ENCODE peak calls at places on chromosomes 7 and 10, in six cellular contexts. One of them, this sample, is unnamed.

GRCh38 chr7:50588937-50589336 is 23.7 kb upstream of the DDC start:
- DNase-seq in HepG2: no peak
- DNase-seq in K562: peak
- DNase-seq in GM12878: no peak
- DNase-seq in SK-N-SH: no peak
- DNase-seq in H1: peak
- DNase-seq in this sample: no peak

GRCh38 chr7:158384746-158385145 is 202.9 kb downstream of the PTPRN2 start:
- DNase-seq in HepG2: no peak
- DNase-seq in K562: no peak
- DNase-seq in GM12878: no peak
- DNase-seq in SK-N-SH: no peak
- DNase-seq in H1: no peak
- DNase-seq in this sample: no peak

GRCh38 chr7:151503902-151504714 is 15.6 kb downstream of the RHEB start:
- DNase-seq in HepG2: peak
- DNase-seq in K562: no peak
- DNase-seq in GM12878: no peak
- DNase-seq in SK-N-SH: no peak
- DNase-seq in H1: no peak
- DNase-seq in this sample: peak

GRCh38 chr10:50497758-50498157 is 126.0 kb downstream of the SGMS1 start:
- DNase-seq in HepG2: peak
- DNase-seq in K562: peak
- DNase-seq in GM12878: peak
- DNase-seq in SK-N-SH: no peak
- DNase-seq in H1: no peak
- DNase-seq in this sample: peak

GRCh38 chr7:21526007-21526406 is 16.8 kb upstream of the DNAH11 start:
- DNase-seq in HepG2: peak
- DNase-seq in K562: peak
- DNase-seq in GM12878: no peak
- DNase-seq in SK-N-SH: peak
- DNase-seq in H1: no peak
- DNase-seq in this sample: no peak

GRCh38 chr7:15558747-15559146 is 3.1 kb downstream of the AGMO start:
- DNase-seq in HepG2: no peak
- DNase-seq in K562: no peak
- DNase-seq in GM12878: no peak
- DNase-seq in SK-N-SH: no peak
- DNase-seq in H1: no peak
- DNase-seq in this sample: no peak

GRCh38 chr10:75772153-75772887 is 340.9 kb downstream of the LRMDA start:
- DNase-seq in HepG2: no peak
- DNase-seq in K562: no peak
- DNase-seq in GM12878: no peak
- DNase-seq in SK-N-SH: no peak
- DNase-seq in H1: no peak
- DNase-seq in this sample: no peak

GRCh38 chr10:7763929-7764328 is 23.9 kb downstream of the KIN start:
- DNase-seq in HepG2: no peak
- DNase-seq in K562: peak
- DNase-seq in GM12878: no peak
- DNase-seq in SK-N-SH: no peak
- DNase-seq in H1: no peak
- DNase-seq in this sample: no peak

GRCh38 chr10:2037966-2038493 is 300.7 kb upstream of the ADARB2 start:
- DNase-seq in HepG2: no peak
- DNase-seq in K562: no peak
- DNase-seq in GM12878: no peak
- DNase-seq in SK-N-SH: no peak
- DNase-seq in H1: no peak
- DNase-seq in this sample: no peak

GRCh38 chr10:128469515-128469914 is 343.3 kb upstream of the MKI67 start:
- DNase-seq in HepG2: no peak
- DNase-seq in K562: peak
- DNase-seq in GM12878: no peak
- DNase-seq in SK-N-SH: no peak
- DNase-seq in H1: no peak
- DNase-seq in this sample: no peak

GRCh38 chr7:81574723-81575326 is 195.0 kb downstream of the HGF start:
- DNase-seq in HepG2: no peak
- DNase-seq in K562: no peak
- DNase-seq in GM12878: no peak
- DNase-seq in SK-N-SH: no peak
- DNase-seq in H1: no peak
- DNase-seq in this sample: no peak

GRCh38 chr10:88833722-88834121 is 17.9 kb downstream of the ANKRD22 start:
- DNase-seq in HepG2: no peak
- DNase-seq in K562: no peak
- DNase-seq in GM12878: no peak
- DNase-seq in SK-N-SH: no peak
- DNase-seq in H1: no peak
- DNase-seq in this sample: no peak

GRCh38 chr10:30553018-30553624 is 76.4 kb downstream of the LYZL2 start:
- DNase-seq in HepG2: no peak
- DNase-seq in K562: peak
- DNase-seq in GM12878: no peak
- DNase-seq in SK-N-SH: no peak
- DNase-seq in H1: peak
- DNase-seq in this sample: no peak

GRCh38 chr7:1724118-1724910 is 54.2 kb downstream of the ELFN1 start:
- DNase-seq in HepG2: no peak
- DNase-seq in K562: no peak
- DNase-seq in GM12878: no peak
- DNase-seq in SK-N-SH: no peak
- DNase-seq in H1: no peak
- DNase-seq in this sample: no peak
- TF ChIP-seq CHD2 in HepG2: no peak
- TF ChIP-seq CHD2 in K562: no peak
- TF ChIP-seq CHD2 in GM12878: no peak
- TF ChIP-seq CHD2 in SK-N-SH: no peak
- TF ChIP-seq CHD2 in H1: no peak
- TF ChIP-seq CHD2 in this sample: no peak

GRCh38 chr10:649445-649797 is 40.0 kb downstream of the DIP2C start:
- DNase-seq in HepG2: peak
- DNase-seq in K562: no peak
- DNase-seq in GM12878: no peak
- DNase-seq in SK-N-SH: no peak
- DNase-seq in H1: no peak
- DNase-seq in this sample: no peak

GRCh38 chr10:642186-642890 is 47.1 kb downstream of the DIP2C start:
- DNase-seq in HepG2: no peak
- DNase-seq in K562: no peak
- DNase-seq in GM12878: no peak
- DNase-seq in SK-N-SH: no peak
- DNase-seq in H1: no peak
- DNase-seq in this sample: no peak

GRCh38 chr10:644943-645334 is 44.5 kb downstream of the DIP2C start:
- DNase-seq in HepG2: no peak
- DNase-seq in K562: no peak
- DNase-seq in GM12878: no peak
- DNase-seq in SK-N-SH: no peak
- DNase-seq in H1: no peak
- DNase-seq in this sample: no peak

GRCh38 chr10:644076-644942 is 45.2 kb downstream of the DIP2C start:
- DNase-seq in HepG2: no peak
- DNase-seq in K562: no peak
- DNase-seq in GM12878: no peak
- DNase-seq in SK-N-SH: no peak
- DNase-seq in H1: no peak
- DNase-seq in this sample: no peak

GRCh38 chr10:646118-646524 is 43.3 kb downstream of the DIP2C start:
- DNase-seq in HepG2: no peak
- DNase-seq in K562: no peak
- DNase-seq in GM12878: no peak
- DNase-seq in SK-N-SH: no peak
- DNase-seq in H1: no peak
- DNase-seq in this sample: no peak
- TF ChIP-seq CHD2 in HepG2: no peak
- TF ChIP-seq CHD2 in K562: no peak
- TF ChIP-seq CHD2 in GM12878: no peak
- TF ChIP-seq CHD2 in SK-N-SH: no peak
- TF ChIP-seq CHD2 in H1: no peak
- TF ChIP-seq CHD2 in this sample: no peak

GRCh38 chr7:135728136-135728669 is at the start of gene SLC13A4:
- DNase-seq in HepG2: no peak
- DNase-seq in K562: peak
- DNase-seq in GM12878: no peak
- DNase-seq in SK-N-SH: no peak
- DNase-seq in H1: peak
- DNase-seq in this sample: no peak
- TF ChIP-seq CHD2 in HepG2: no peak
- TF ChIP-seq CHD2 in K562: no peak
- TF ChIP-seq CHD2 in GM12878: no peak
- TF ChIP-seq CHD2 in SK-N-SH: no peak
- TF ChIP-seq CHD2 in H1: no peak
- TF ChIP-seq CHD2 in this sample: no peak

GRCh38 chr10:115871855-115872254 is 401.2 kb downstream of the GFRA1 start:
- DNase-seq in HepG2: no peak
- DNase-seq in K562: no peak
- DNase-seq in GM12878: no peak
- DNase-seq in SK-N-SH: peak
- DNase-seq in H1: no peak
- DNase-seq in this sample: no peak
- TF ChIP-seq CHD2 in HepG2: no peak
- TF ChIP-seq CHD2 in K562: no peak
- TF ChIP-seq CHD2 in GM12878: no peak
- TF ChIP-seq CHD2 in SK-N-SH: peak
- TF ChIP-seq CHD2 in H1: no peak
- TF ChIP-seq CHD2 in this sample: no peak

GRCh38 chr10:72292223-72292691 is 18.5 kb downstream of the DDIT4 start:
- DNase-seq in HepG2: no peak
- DNase-seq in K562: no peak
- DNase-seq in GM12878: no peak
- DNase-seq in SK-N-SH: no peak
- DNase-seq in H1: no peak
- DNase-seq in this sample: no peak
- TF ChIP-seq CHD2 in HepG2: no peak
- TF ChIP-seq CHD2 in K562: no peak
- TF ChIP-seq CHD2 in GM12878: no peak
- TF ChIP-seq CHD2 in SK-N-SH: no peak
- TF ChIP-seq CHD2 in H1: no peak
- TF ChIP-seq CHD2 in this sample: no peak

DNA sequence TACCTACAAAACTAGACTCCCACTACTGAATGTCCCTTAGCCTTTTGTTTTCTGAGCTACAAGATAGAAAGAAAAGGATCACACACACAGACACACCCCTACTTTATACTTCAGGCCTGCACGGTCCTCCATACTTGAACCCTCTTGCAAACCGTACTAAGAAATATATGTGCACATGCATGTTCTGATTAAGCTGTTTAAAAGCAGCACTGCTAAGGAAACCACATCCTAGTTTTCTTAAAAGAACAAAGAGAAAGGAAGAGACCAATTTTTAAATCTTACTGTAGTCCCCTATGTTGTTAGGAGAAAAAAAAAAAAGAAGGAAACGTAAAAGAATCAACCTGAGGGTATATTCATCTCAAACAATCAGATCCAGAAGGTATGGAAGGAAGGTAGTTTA is 501.2 kb downstream of the PARD3 start:
- DNase-seq in HepG2: no peak
- DNase-seq in K562: no peak
- DNase-seq in GM12878: no peak
- DNase-seq in SK-N-SH: no peak
- DNase-seq in H1: no peak
- DNase-seq in this sample: no peak
- TF ChIP-seq CHD2 in HepG2: no peak
- TF ChIP-seq CHD2 in K562: no peak
- TF ChIP-seq CHD2 in GM12878: no peak
- TF ChIP-seq CHD2 in SK-N-SH: no peak
- TF ChIP-seq CHD2 in H1: no peak
- TF ChIP-seq CHD2 in this sample: no peak

GRCh38 chr7:117810642-117811512 is 62.4 kb downstream of the CTTNBP2 start:
- DNase-seq in HepG2: no peak
- DNase-seq in K562: no peak
- DNase-seq in GM12878: no peak
- DNase-seq in SK-N-SH: no peak
- DNase-seq in H1: no peak
- DNase-seq in this sample: no peak
- TF ChIP-seq CHD2 in HepG2: no peak
- TF ChIP-seq CHD2 in K562: no peak
- TF ChIP-seq CHD2 in GM12878: no peak
- TF ChIP-seq CHD2 in SK-N-SH: no peak
- TF ChIP-seq CHD2 in H1: no peak
- TF ChIP-seq CHD2 in this sample: no peak

GRCh38 chr7:121873795-121874194 is 834 bp downstream of the PTPRZ1 start:
- DNase-seq in HepG2: no peak
- DNase-seq in K562: no peak
- DNase-seq in GM12878: no peak
- DNase-seq in SK-N-SH: no peak
- DNase-seq in H1: no peak
- DNase-seq in this sample: no peak
- TF ChIP-seq CHD2 in HepG2: no peak
- TF ChIP-seq CHD2 in K562: no peak
- TF ChIP-seq CHD2 in GM12878: no peak
- TF ChIP-seq CHD2 in SK-N-SH: no peak
- TF ChIP-seq CHD2 in H1: no peak
- TF ChIP-seq CHD2 in this sample: no peak

GRCh38 chr10:22624289-22624738 is 90.1 kb downstream of the PIP4K2A start:
- DNase-seq in HepG2: peak
- DNase-seq in K562: no peak
- DNase-seq in GM12878: no peak
- DNase-seq in SK-N-SH: no peak
- DNase-seq in H1: no peak
- DNase-seq in this sample: peak
- TF ChIP-seq CHD2 in HepG2: no peak
- TF ChIP-seq CHD2 in K562: no peak
- TF ChIP-seq CHD2 in GM12878: no peak
- TF ChIP-seq CHD2 in SK-N-SH: no peak
- TF ChIP-seq CHD2 in H1: no peak
- TF ChIP-seq CHD2 in this sample: no peak

GRCh38 chr7:116546054-116546453 is 21.2 kb downstream of the CAV1 start:
- DNase-seq in HepG2: no peak
- DNase-seq in K562: peak
- DNase-seq in GM12878: no peak
- DNase-seq in SK-N-SH: no peak
- DNase-seq in H1: no peak
- DNase-seq in this sample: no peak

GRCh38 chr7:116547347-116547746 is 22.5 kb downstream of the CAV1 start:
- DNase-seq in HepG2: no peak
- DNase-seq in K562: no peak
- DNase-seq in GM12878: no peak
- DNase-seq in SK-N-SH: no peak
- DNase-seq in H1: no peak
- DNase-seq in this sample: no peak

GRCh38 chr7:116545411-116545993 is 20.7 kb downstream of the CAV1 start:
- DNase-seq in HepG2: no peak
- DNase-seq in K562: no peak
- DNase-seq in GM12878: no peak
- DNase-seq in SK-N-SH: no peak
- DNase-seq in H1: no peak
- DNase-seq in this sample: no peak

GRCh38 chr7:116548506-116548905 is 23.7 kb downstream of the CAV1 start:
- DNase-seq in HepG2: no peak
- DNase-seq in K562: no peak
- DNase-seq in GM12878: peak
- DNase-seq in SK-N-SH: no peak
- DNase-seq in H1: no peak
- DNase-seq in this sample: no peak

DNA sequence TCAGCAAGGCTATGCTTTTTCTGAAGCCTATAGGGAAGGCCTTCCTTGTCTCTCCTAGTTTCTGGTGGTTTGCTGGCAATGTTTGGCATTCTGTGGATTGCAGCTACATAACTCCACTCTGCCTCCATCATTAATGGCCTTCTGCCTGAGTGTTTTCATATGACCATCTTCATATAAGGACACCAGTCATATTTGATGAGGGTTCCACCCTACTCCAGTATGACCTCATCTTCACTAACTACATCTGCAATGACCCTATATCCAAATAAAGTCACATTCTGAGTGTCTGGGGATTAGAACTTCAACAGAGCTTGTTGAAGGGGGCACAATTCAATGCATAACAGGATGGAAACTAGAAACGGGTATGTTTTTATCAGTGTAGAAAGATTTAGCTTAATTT is 22.1 kb downstream of the CAV1 start:
- DNase-seq in HepG2: no peak
- DNase-seq in K562: no peak
- DNase-seq in GM12878: no peak
- DNase-seq in SK-N-SH: no peak
- DNase-seq in H1: no peak
- DNase-seq in this sample: no peak
- TF ChIP-seq CHD2 in HepG2: no peak
- TF ChIP-seq CHD2 in K562: no peak
- TF ChIP-seq CHD2 in GM12878: no peak
- TF ChIP-seq CHD2 in SK-N-SH: no peak
- TF ChIP-seq CHD2 in H1: no peak
- TF ChIP-seq CHD2 in this sample: no peak

This sample was measured in A549.